ENCODE peak calls at places on chromosomes 12 and 14, in seven cellular contexts. E is A549, T is suprapubic skin, D is GM12878, C is endothelial cell of umbilical vein, N is body of pancreas, I is lower leg skin. Z is an unnamed sample.

GRCh38 chr14:104782086-104782822 is 13.3 kb downstream of the AKT1 start:
- DNase-seq in N (no peak), T (no peak), D (no peak), E (no peak), I (no peak), C (no peak), Z (no peak)

GRCh38 chr12:93567174-93567573 is 5.3 kb upstream of the SOCS2 start:
- DNase-seq in C (no peak), I (no peak), D (no peak), T (no peak), N (no peak), E (no peak), Z (no peak)

GRCh38 chr14:77033622-77034521 is 5.4 kb upstream of the IRF2BPL start:
- DNase-seq in T (peak; percentile 91), I (peak; percentile 83), C (peak; percentile 93), N (peak; percentile 80), D (peak; percentile 72), E (peak; percentile 92), Z (no peak)

GRCh38 chr14:57066887-57067513 is 201.7 kb downstream of the EXOC5 start:
- DNase-seq in D (no peak), T (no peak), I (no peak), C (peak; percentile 37), N (peak; percentile 69), E (peak; percentile 13), Z (no peak)

GRCh38 chr12:2638273-2639019 is 156.3 kb upstream of the FKBP4 start:
- DNase-seq in D (no peak), C (no peak), E (no peak), T (no peak), N (no peak), I (no peak), Z (no peak)

GRCh38 chr12:65010437-65010836 is 110.7 kb downstream of the WIF1 start:
- DNase-seq in I (no peak), C (no peak), D (no peak), E (no peak), N (no peak), T (no peak), Z (no peak)

GRCh38 chr14:47044841-47045240 is 393.3 kb upstream of the RPL10L start:
- DNase-seq in D (no peak), I (no peak), T (no peak), E (no peak), N (no peak), C (peak; percentile 41), Z (no peak)

GRCh38 chr12:122064780-122065588 is 13.6 kb upstream of the MLXIP start:
- DNase-seq in I (no peak), N (peak; percentile 58), T (no peak), E (no peak), C (peak; percentile 69), D (no peak), Z (peak; percentile 72)

GRCh38 chr12:32532951-32533350 is 133.6 kb downstream of the FGD4 start:
- DNase-seq in N (no peak), E (no peak), D (no peak), T (no peak), C (no peak), I (no peak), Z (no peak)

GRCh38 chr12:32533971-32534590 is 134.7 kb downstream of the FGD4 start:
- DNase-seq in D (no peak), N (peak; percentile 66), I (peak; percentile 75), C (peak; percentile 89), T (no peak), E (peak; percentile 61), Z (peak; percentile 55)

GRCh38 chr12:32536000-32536345 is 136.6 kb downstream of the FGD4 start:
- DNase-seq in E (no peak), I (no peak), T (no peak), N (no peak), C (peak; percentile 68), D (no peak), Z (no peak)

GRCh38 chr12:32534698-32535097 is 135.3 kb downstream of the FGD4 start:
- DNase-seq in T (no peak), I (no peak), E (no peak), C (no peak), D (no peak), N (no peak), Z (no peak)

GRCh38 chr12:32535260-32535999 is 136.1 kb downstream of the FGD4 start:
- DNase-seq in E (peak; percentile 31), N (peak; percentile 92), C (peak; percentile 89), T (peak; percentile 83), D (no peak), I (peak; percentile 58), Z (peak; percentile 38)
- TF ChIP-seq POLR2A in E (no peak), N (peak; percentile 51), C (peak; percentile 49), T (no peak), D (no peak), I (no peak), Z (no peak)

GRCh38 chr12:100498141-100498540 is 24.5 kb downstream of the NR1H4 start:
- DNase-seq in T (no peak), C (no peak), E (no peak), I (no peak), D (no peak), N (no peak), Z (no peak)

GRCh38 chr12:100499416-100499815 is 25.8 kb downstream of the NR1H4 start:
- DNase-seq in C (no peak), T (no peak), D (no peak), I (no peak), E (no peak), N (no peak), Z (no peak)

GRCh38 chr12:100504820-100505219 is 31.2 kb downstream of the NR1H4 start:
- DNase-seq in N (peak; percentile 39), C (no peak), I (no peak), D (no peak), E (no peak), T (no peak), Z (no peak)

GRCh38 chr12:100497105-100497795 is 23.6 kb downstream of the NR1H4 start:
- DNase-seq in C (no peak), D (no peak), I (no peak), T (no peak), N (no peak), E (no peak), Z (no peak)

GRCh38 chr12:100503228-100503628 is 29.6 kb downstream of the NR1H4 start:
- DNase-seq in I (no peak), N (no peak), E (no peak), T (no peak), C (no peak), D (no peak), Z (no peak)
- TF ChIP-seq POLR2A in I (no peak), N (peak; percentile 64), E (no peak), T (no peak), C (no peak), D (no peak), Z (no peak)

GRCh38 chr12:114685320-114685781 is 1.4 kb upstream of the TBX3 start:
- DNase-seq in T (no peak), E (no peak), D (no peak), I (no peak), C (no peak), N (no peak), Z (no peak)

GRCh38 chr12:114683709-114684097 is 272 bp downstream of the TBX3 start:
- DNase-seq in D (no peak), T (no peak), C (peak; percentile 33), I (no peak), N (no peak), E (no peak), Z (no peak)

GRCh38 chr12:114684870-114685273 is 897 bp upstream of the TBX3 start:
- DNase-seq in E (peak; percentile 59), T (no peak), D (no peak), I (no peak), C (no peak), N (no peak), Z (no peak)

GRCh38 chr12:114682920-114683708 is 861 bp downstream of the TBX3 start:
- DNase-seq in E (peak; percentile 49), I (no peak), D (no peak), C (peak; percentile 17), T (no peak), N (no peak), Z (no peak)

DNA sequence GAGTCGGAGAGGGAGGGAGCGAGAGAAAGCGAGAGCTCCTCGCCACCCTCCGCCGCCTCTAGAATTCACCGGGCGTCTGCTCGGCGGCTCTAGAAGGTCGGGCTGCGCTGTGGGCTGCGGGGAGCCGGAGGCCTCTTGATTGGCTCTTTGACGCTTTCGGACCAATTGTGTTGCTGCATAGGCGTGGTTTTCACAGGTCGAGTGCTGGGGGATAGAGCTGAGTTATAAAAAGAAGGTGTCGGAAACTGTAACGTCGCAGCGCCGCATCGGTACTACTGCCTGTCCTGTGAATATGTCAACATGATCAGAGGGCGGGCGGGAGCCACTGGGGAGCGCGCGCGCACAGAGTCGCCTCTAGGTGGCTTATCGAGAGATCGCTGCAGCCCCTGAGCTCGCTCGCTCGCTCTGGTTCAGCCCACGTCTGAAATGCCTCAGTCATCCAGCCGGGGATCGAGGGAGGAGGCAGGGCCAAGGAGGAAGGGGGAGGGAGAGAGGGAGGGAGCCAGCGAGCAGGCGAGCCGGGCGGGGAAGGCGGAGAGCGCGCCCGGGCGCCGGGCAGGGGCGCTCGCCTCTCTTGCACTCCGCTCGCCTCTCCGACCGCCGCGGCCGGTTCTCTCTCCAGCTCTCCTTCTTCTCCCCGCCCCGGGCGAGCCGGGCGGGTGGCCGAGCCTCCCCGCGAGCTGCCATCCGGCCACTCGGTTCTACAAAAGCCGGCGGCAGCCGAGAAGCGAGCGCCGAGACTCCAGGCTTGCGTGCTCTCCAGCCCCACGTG is at the start of gene TBX3:
- DNase-seq in C (peak; percentile 95), T (peak; percentile 98), E (peak; percentile 97), I (peak; percentile 95), N (peak; percentile 72), D (no peak), Z (peak; percentile 71)
- TF ChIP-seq POLR2A in C (no peak), T (no peak), E (peak; percentile 91), I (peak; percentile 52), N (peak; percentile 60), D (no peak), Z (peak; percentile 54)

GRCh38 chr14:31207746-31208545 is at the start of gene HECTD1:
- DNase-seq in I (peak; percentile 67), N (peak; percentile 90), E (peak; percentile 85), C (peak; percentile 89), T (peak; percentile 93), D (peak; percentile 67), Z (peak; percentile 59)

GRCh38 chr14:31207287-31207745 is 277 bp downstream of the HECTD1 start:
- DNase-seq in C (no peak), I (peak; percentile 82), D (no peak), E (no peak), T (no peak), N (no peak), Z (no peak)

GRCh38 chr14:31206536-31207286 is 882 bp downstream of the HECTD1 start:
- DNase-seq in E (no peak), T (no peak), C (peak; percentile 40), N (peak; percentile 45), I (no peak), D (no peak), Z (no peak)

GRCh38 chr14:31204593-31205534 is 2.7 kb downstream of the HECTD1 start:
- DNase-seq in C (no peak), E (no peak), T (no peak), D (no peak), N (no peak), I (no peak), Z (no peak)

DNA sequence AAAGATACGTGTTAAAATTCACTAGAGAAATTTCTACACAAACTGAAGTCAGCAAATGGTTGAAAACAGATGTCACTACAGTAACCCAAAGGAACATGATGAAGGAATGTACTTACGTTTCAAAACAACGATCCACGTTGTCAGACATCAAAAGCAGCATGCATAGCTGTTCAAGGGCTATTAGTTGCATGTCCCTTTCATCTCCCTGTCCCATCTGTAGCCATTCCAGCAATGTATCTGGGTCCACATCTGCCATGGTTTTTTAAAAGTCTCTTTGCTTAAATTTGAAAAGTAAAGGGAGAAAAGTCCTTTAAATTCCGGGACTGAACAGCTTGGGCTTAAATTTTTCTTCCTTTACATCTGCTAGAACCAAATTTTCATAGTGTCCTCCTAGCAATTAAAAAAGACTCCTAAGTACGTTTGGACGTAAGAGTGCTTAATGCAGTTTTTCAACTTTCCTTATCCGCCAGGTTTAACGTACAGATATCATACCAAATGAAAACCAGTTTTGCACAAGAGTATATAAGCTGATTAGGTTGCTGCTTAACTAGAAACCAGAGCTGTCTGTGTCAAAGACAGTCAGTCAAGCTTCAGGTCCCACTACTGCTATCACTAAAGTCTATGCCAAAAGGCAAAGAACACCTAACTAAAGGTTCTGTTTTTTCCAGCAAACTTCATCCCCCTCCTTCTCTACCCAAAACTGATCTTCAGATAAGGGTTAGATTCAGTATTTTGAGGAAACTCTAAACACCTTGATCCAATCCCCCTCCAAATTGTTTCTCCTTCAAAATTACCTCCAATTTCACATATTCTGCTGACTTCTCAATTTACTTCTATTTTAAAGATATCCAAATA is 1.7 kb downstream of the HECTD1 start:
- DNase-seq in I (no peak), E (no peak), D (no peak), T (no peak), C (peak; percentile 39), N (no peak), Z (no peak)
- TF ChIP-seq POLR2A in I (no peak), E (no peak), D (no peak), T (no peak), C (no peak), N (peak; percentile 21), Z (no peak)